ENCODE peak calls at places on chromosome 7, in four cellular contexts. Y is GM12878, L is WTC11, E is HepG2. Z is an unnamed sample.

GRCh38 chr7:74722045-74722603 is 51.7 kb upstream of the NCF1 start:
- DNase-seq in L (no peak), E (no peak), Y (no peak), Z (no peak)

GRCh38 chr7:24346716-24347115 is 62.7 kb downstream of the NPY start:
- DNase-seq in E (no peak), Y (no peak), L (no peak), Z (no peak)

GRCh38 chr7:2465928-2466327 is 10.3 kb downstream of the GRIFIN start:
- DNase-seq in Y (no peak), L (no peak), E (no peak), Z (no peak)

GRCh38 chr7:90401989-90402388 is 1.3 kb upstream of the CLDN12 start:
- DNase-seq in E (no peak), Y (no peak), L (no peak), Z (no peak)

GRCh38 chr7:121879544-121879943 is 6.6 kb downstream of the PTPRZ1 start:
- DNase-seq in Y (no peak), E (no peak), L (no peak), Z (no peak)

GRCh38 chr7:137985253-137985896 is 16.5 kb downstream of the CREB3L2 start:
- DNase-seq in L (peak; percentile 25), Y (peak; percentile 69), E (peak; percentile 32), Z (no peak)

GRCh38 chr7:86786376-86786775 is 142.7 kb downstream of the GRM3 start:
- DNase-seq in L (no peak), Y (no peak), E (no peak), Z (no peak)

GRCh38 chr7:84729284-84729683 is 457.6 kb downstream of the SEMA3D start:
- DNase-seq in E (no peak), Y (no peak), L (no peak), Z (no peak)

GRCh38 chr7:234041-234711 is 41.8 kb downstream of the FAM20C start:
- DNase-seq in L (no peak), Y (no peak), E (no peak), Z (no peak)

GRCh38 chr7:131219277-131220041 is 108.2 kb upstream of the MKLN1 start:
- DNase-seq in L (no peak), E (peak; percentile 37), Y (no peak), Z (no peak)

GRCh38 chr7:47720141-47720906 is 138.4 kb upstream of the TNS3 start:
- DNase-seq in L (no peak), Y (no peak), E (no peak), Z (no peak)

GRCh38 chr7:55121249-55121648 is 102.4 kb downstream of the EGFR start:
- DNase-seq in L (no peak), Y (no peak), E (no peak), Z (no peak)

GRCh38 chr7:28418311-28418710 is 6.0 kb downstream of the CREB5 start:
- DNase-seq in L (no peak), Y (no peak), E (no peak), Z (no peak)

GRCh38 chr7:81956520-81956919 is 186.7 kb upstream of the HGF start:
- DNase-seq in E (peak; percentile 39), Y (peak; percentile 30), L (no peak), Z (peak; percentile 11)

GRCh38 chr7:98933321-98933720 is 55.0 kb downstream of the TRRAP start:
- DNase-seq in Y (no peak), L (no peak), E (no peak), Z (no peak)

GRCh38 chr7:82605247-82605864 is 161.8 kb upstream of the CACNA2D1 start:
- DNase-seq in L (no peak), Y (no peak), E (peak; percentile 6), Z (peak; percentile 43)

GRCh38 chr7:148332787-148333186 is 257.8 kb upstream of the C7orf33 start:
- DNase-seq in L (no peak), Y (no peak), E (no peak), Z (no peak)

GRCh38 chr7:134288265-134288664 is 28.5 kb downstream of the SLC35B4 start:
- DNase-seq in L (no peak), Y (no peak), E (no peak), Z (no peak)

GRCh38 chr7:27947581-27948278 is 207.8 kb downstream of the TAX1BP1 start:
- DNase-seq in L (no peak), Y (no peak), E (no peak), Z (no peak)

GRCh38 chr7:99514050-99514449 is 9.6 kb downstream of the ZKSCAN5 start:
- DNase-seq in Y (no peak), L (no peak), E (no peak), Z (no peak)

GRCh38 chr7:91789086-91789485 is 91.4 kb downstream of the MTERF1 start:
- DNase-seq in Y (no peak), E (no peak), L (no peak), Z (no peak)

GRCh38 chr7:121605297-121605640 is 209.2 kb upstream of the FAM3C start:
- DNase-seq in Y (no peak), E (peak; percentile 9), L (no peak), Z (no peak)

GRCh38 chr7:140866926-140867325 is 57.8 kb downstream of the BRAF start:
- DNase-seq in L (no peak), Y (no peak), E (no peak), Z (no peak)

GRCh38 chr7:50359258-50359994 is 54.9 kb downstream of the IKZF1 start:
- DNase-seq in E (no peak), Y (no peak), L (no peak), Z (no peak)
- TF ChIP-seq ETV6 in E (no peak), Y (no peak), L (no peak), Z (no peak)

GRCh38 chr7:150665882-150666281 is 19.6 kb upstream of the GIMAP2 start:
- DNase-seq in L (no peak), Y (no peak), E (no peak), Z (no peak)

GRCh38 chr7:150666412-150666811 is 19.1 kb upstream of the GIMAP2 start:
- DNase-seq in L (no peak), Y (no peak), E (no peak), Z (no peak)

GRCh38 chr7:150665075-150665794 is 20.3 kb upstream of the GIMAP2 start:
- DNase-seq in E (no peak), Y (no peak), L (no peak), Z (no peak)

GRCh38 chr7:150668977-150669376 is 16.5 kb upstream of the GIMAP2 start:
- DNase-seq in L (no peak), E (no peak), Y (no peak), Z (no peak)

DNA sequence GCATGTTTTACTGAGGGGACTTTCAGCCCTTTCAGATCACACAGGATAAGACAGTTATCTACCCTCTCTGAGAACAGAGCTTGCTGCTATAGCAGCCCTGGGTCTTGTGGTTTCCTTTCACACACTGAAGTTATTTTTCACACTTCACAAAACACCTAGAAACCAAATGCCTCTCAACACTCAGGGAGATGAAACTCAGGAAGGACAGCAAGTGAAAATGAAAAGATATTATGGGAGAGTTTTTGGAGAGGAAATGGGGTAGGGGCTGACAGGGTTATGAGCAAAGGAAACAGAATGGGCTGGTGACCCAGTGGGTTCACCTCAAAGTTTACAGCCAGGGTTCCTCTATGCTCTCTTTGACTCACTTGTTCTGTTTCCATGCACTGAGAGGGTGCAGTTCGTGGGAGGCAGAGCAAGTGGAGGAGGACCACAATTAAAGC is 17.0 kb upstream of the GIMAP2 start:
- DNase-seq in Y (peak; percentile 99), L (no peak), E (no peak), Z (no peak)
- TF ChIP-seq ETV6 in Y (no peak), L (no peak), E (no peak), Z (no peak)

DNA sequence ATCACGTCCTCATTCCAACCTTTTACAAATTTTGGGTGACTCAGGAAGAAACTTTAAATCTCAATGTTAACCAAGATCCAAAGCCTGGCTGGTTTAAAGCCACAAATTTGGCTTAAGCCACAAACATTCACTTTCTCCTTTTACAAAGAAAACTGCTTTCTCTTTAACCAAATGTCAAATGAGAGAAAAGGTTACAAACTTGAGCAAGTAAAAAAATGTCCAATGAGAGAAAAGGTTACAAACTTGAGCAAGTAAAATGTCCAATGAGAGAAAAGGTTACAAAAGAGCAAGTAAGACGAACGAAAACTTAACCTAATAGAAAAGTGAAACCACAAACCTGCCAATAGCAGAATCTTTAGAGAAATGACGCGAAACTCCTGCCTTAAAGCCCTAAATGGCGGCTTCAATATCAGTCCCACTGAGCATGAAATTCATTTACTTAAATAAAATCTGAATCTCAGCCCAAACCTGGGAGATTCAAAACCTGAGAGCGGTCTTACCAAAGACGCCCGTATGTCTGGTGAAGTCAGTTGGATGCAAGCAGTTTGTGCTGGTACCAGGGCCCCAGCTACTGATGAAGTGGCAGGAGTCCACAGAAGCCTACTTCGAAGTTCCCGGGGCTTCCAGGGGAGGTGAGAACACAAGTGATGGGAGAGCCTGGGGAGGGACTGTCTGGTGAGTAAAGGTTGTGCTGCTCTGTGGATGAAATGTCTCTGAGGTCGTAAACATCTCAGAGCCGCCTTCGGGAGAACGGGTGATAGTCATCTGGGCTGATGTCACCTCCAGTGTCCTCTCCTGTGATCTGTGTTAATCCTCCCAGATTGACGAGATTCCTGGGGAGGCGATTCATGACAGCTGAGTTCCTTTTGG is 74.6 kb downstream of the PAXIP1 start:
- DNase-seq in L (no peak), Y (peak; percentile 99), E (peak; percentile 95), Z (peak; percentile 85)
- TF ChIP-seq ETV6 in L (no peak), Y (no peak), E (no peak), Z (no peak)

DNA sequence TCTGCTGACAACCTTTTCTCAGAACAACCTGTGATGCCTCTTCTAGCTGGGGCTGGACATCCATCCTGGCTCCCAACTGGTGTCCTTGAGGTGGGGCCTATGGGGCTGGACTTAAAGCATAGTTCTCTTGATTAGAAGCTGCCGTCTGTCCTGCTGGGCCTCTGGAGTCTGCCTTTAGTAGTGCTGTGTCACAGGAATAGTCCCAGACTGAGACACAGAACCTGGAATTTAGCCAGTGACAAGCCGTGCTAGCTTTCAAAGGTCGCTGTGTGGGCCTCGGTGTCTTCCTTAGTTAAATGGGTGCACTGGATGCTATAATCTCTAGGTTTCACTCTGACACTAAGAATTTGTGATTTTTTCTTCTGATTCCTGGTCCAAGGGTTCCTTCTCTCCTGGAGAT is 41.2 kb downstream of the GPR141 start:
- DNase-seq in E (no peak), L (no peak), Y (no peak), Z (no peak)
- TF ChIP-seq ETV6 in E (no peak), L (no peak), Y (no peak), Z (no peak)

DNA sequence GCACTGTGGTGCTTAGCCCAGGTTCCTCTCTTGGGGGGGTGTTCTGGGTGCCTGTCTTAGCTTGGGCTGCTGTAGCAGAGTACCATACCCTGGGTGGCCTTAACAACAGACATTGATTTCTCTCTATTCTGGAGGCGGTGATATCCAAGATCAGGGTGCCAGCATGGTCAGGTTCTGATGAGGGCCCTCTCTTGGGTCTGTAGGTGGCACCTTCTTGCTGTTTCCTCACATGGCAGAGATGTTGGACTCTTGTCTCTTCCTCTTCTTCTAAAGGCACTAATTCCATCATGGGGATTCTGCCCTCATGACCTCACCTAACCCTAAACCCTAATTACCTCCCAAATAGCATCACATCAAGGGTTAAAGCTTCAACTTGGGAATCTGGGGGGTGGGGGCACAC is 19.9 kb upstream of the CRHR2 start:
- DNase-seq in E (no peak), L (no peak), Y (no peak), Z (no peak)
- TF ChIP-seq ETV6 in E (no peak), L (no peak), Y (no peak), Z (no peak)

GRCh38 chr7:45252857-45253256 is 95.3 kb downstream of the RAMP3 start:
- DNase-seq in L (no peak), Y (no peak), E (no peak), Z (no peak)
- TF ChIP-seq ETV6 in L (no peak), Y (no peak), E (no peak), Z (no peak)

GRCh38 chr7:149707448-149707886 is 65.9 kb downstream of the ZNF467 start:
- DNase-seq in E (peak; percentile 18), Y (no peak), L (no peak), Z (peak; percentile 7)
- TF ChIP-seq ETV6 in E (no peak), Y (no peak), L (no peak), Z (peak; percentile 51)